ENCODE peak calls at places on chromosomes 16 and 17, in four cellular contexts. One of them, this sample, is unnamed.

GRCh38 chr17:49853470-49854015 is 5.7 kb upstream of the TAC4 start:
- DNase-seq in IMR-90: no peak
- DNase-seq in cardiac muscle cell: no peak
- DNase-seq in astrocyte of the spinal cord: no peak
- DNase-seq in this sample: no peak

GRCh38 chr16:68069511-68070248 is 15.5 kb upstream of the NFATC3 start:
- DNase-seq in astrocyte of the spinal cord: no peak
- DNase-seq in IMR-90: no peak
- DNase-seq in cardiac muscle cell: no peak
- DNase-seq in this sample: no peak

GRCh38 chr16:13036600-13036999 is 135.2 kb downstream of the SHISA9 start:
- DNase-seq in astrocyte of the spinal cord: peak
- DNase-seq in cardiac muscle cell: peak
- DNase-seq in IMR-90: peak
- DNase-seq in this sample: peak

GRCh38 chr17:79065105-79065670 is 9.4 kb upstream of the ENGASE start:
- DNase-seq in IMR-90: peak
- DNase-seq in astrocyte of the spinal cord: no peak
- DNase-seq in cardiac muscle cell: peak
- DNase-seq in this sample: peak

GRCh38 chr16:57270221-57271062 is 14.0 kb downstream of the PLLP start:
- DNase-seq in IMR-90: no peak
- DNase-seq in cardiac muscle cell: no peak
- DNase-seq in astrocyte of the spinal cord: no peak
- DNase-seq in this sample: no peak

GRCh38 chr17:75771334-75772281 is 6.6 kb upstream of the GALK1 start:
- DNase-seq in astrocyte of the spinal cord: no peak
- DNase-seq in IMR-90: peak
- DNase-seq in cardiac muscle cell: peak
- DNase-seq in this sample: peak

GRCh38 chr17:27947005-27947406 is 53.8 kb upstream of the LYRM9 start:
- DNase-seq in IMR-90: no peak
- DNase-seq in cardiac muscle cell: no peak
- DNase-seq in astrocyte of the spinal cord: no peak
- DNase-seq in this sample: no peak

GRCh38 chr16:48971571-48972071 is 310.0 kb downstream of the CBLN1 start:
- DNase-seq in IMR-90: no peak
- DNase-seq in cardiac muscle cell: no peak
- DNase-seq in astrocyte of the spinal cord: no peak
- DNase-seq in this sample: no peak

GRCh38 chr17:76545918-76546555 is 6.2 kb downstream of the PRCD start:
- DNase-seq in IMR-90: no peak
- DNase-seq in cardiac muscle cell: no peak
- DNase-seq in astrocyte of the spinal cord: no peak
- DNase-seq in this sample: no peak

GRCh38 chr17:72134560-72135399 is 14.0 kb downstream of the SOX9 start:
- DNase-seq in IMR-90: peak
- DNase-seq in cardiac muscle cell: peak
- DNase-seq in astrocyte of the spinal cord: peak
- DNase-seq in this sample: peak

DNA sequence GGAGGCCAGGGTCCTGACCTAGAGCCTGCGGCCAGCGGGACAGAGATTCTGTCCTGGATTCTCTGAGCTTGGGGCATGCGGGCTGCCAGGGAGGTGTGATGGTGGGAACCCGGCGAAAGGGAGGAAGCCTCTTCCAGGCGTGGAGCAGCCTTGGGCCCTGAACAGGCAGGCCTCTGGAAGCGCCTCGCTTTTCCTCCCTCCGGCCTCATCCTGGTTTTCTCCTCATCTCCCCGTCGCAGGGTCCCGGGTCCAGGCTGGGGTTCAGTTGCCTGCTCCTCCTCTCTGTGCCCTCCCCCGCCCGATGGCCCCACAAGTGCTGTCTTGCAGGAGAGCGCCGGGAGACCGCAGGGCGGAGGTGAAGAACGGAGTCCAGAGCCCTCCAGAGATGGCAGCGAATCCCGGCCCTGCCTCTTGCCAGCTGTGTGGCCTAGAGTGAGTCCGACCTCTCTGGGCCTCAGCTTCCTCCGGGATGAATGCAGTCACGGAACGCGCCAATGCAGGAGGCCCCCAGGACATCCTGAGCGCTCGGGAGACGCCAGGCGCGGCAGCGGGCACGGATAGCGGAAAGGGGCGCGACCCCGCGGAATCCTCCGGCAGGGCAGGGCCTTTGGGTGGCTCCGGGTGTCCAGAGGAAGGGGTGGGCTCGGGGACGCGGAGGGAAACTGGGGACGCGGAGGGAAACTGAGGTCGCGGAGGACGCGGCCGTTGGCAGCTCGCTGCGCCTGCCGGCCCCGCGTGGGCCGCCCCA is 553 bp upstream of the RAB11FIP4 start:
- DNase-seq in astrocyte of the spinal cord: no peak
- DNase-seq in cardiac muscle cell: peak
- DNase-seq in IMR-90: no peak
- DNase-seq in this sample: no peak
- H3K4me3 ChIP-seq in astrocyte of the spinal cord: peak
- H3K4me3 ChIP-seq in cardiac muscle cell: peak
- H3K4me3 ChIP-seq in IMR-90: peak
- H3K4me3 ChIP-seq in this sample: peak

GRCh38 chr16:69428652-69429051 is 4.2 kb downstream of the CYB5B start:
- DNase-seq in IMR-90: no peak
- DNase-seq in cardiac muscle cell: no peak
- DNase-seq in astrocyte of the spinal cord: no peak
- DNase-seq in this sample: no peak

GRCh38 chr16:69423189-69423588 is 1.2 kb upstream of the CYB5B start:
- DNase-seq in cardiac muscle cell: no peak
- DNase-seq in astrocyte of the spinal cord: no peak
- DNase-seq in IMR-90: no peak
- DNase-seq in this sample: no peak

GRCh38 chr16:69424935-69425784 is 741 bp downstream of the CYB5B start:
- DNase-seq in astrocyte of the spinal cord: no peak
- DNase-seq in cardiac muscle cell: no peak
- DNase-seq in IMR-90: no peak
- DNase-seq in this sample: no peak

GRCh38 chr16:69419956-69420355 is 4.5 kb upstream of the CYB5B start:
- DNase-seq in IMR-90: no peak
- DNase-seq in astrocyte of the spinal cord: no peak
- DNase-seq in cardiac muscle cell: no peak
- DNase-seq in this sample: no peak

DNA sequence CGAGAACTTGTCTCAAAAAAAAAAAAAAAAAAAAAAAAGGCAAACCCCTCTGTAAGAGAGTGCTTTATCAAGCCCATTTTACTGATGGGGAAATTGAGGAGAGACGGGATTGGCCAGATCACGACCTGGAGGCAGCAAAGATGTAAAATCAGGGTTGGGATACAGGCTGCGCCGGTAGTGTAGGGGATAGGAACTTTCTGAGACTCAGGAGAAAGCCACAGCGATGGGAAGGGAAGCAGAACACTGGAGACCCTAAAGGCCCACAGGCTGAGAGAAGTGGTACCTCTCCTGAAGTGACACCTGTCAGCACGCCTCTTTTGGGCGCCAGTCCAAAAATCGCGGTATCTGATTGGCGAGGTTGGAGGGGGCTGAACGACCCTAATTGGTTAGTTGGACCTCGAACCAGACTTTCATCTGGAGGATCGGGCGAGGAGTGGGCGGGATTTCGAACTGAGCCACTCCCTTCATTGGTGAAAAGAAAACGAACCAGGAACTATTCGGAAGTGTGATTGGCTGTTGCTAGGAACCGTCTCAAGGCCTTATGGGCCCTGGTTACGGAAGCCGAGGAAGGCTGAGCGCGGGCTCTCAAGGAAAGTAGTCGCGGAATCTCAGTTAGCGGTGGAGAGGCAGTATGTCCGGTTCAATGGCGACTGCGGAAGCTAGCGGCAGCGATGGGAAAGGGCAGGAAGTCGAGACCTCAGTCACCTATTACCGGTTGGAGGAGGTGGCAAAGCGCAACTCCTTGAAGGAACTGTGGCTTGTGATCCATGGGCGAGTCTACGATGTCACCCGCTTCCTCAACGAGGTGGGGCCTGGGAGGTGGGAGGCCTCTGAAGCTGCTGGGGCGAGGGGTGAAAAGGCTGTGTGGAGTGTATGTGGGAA is at the start of gene CYB5B:
- DNase-seq in IMR-90: peak
- DNase-seq in astrocyte of the spinal cord: peak
- DNase-seq in cardiac muscle cell: peak
- DNase-seq in this sample: peak
- TF ChIP-seq CTCF in IMR-90: no peak
- TF ChIP-seq CTCF in astrocyte of the spinal cord: no peak
- TF ChIP-seq CTCF in cardiac muscle cell: no peak
- TF ChIP-seq CTCF in this sample: no peak

GRCh38 chr16:82010649-82011048 is 621 bp downstream of the SDR42E1 start:
- DNase-seq in cardiac muscle cell: no peak
- DNase-seq in IMR-90: no peak
- DNase-seq in astrocyte of the spinal cord: no peak
- DNase-seq in this sample: no peak
- H3K4me3 ChIP-seq in cardiac muscle cell: no peak
- H3K4me3 ChIP-seq in IMR-90: no peak
- H3K4me3 ChIP-seq in astrocyte of the spinal cord: peak
- H3K4me3 ChIP-seq in this sample: no peak

GRCh38 chr17:66276328-66276937 is 26.0 kb upstream of the PRKCA start:
- DNase-seq in cardiac muscle cell: peak
- DNase-seq in IMR-90: peak
- DNase-seq in astrocyte of the spinal cord: peak
- DNase-seq in this sample: peak

GRCh38 chr17:66272699-66273390 is 29.6 kb upstream of the PRKCA start:
- DNase-seq in cardiac muscle cell: peak
- DNase-seq in astrocyte of the spinal cord: peak
- DNase-seq in IMR-90: peak
- DNase-seq in this sample: peak

GRCh38 chr17:66271512-66271911 is 30.9 kb upstream of the PRKCA start:
- DNase-seq in astrocyte of the spinal cord: no peak
- DNase-seq in cardiac muscle cell: no peak
- DNase-seq in IMR-90: no peak
- DNase-seq in this sample: no peak

GRCh38 chr17:66273391-66273722 is 29.1 kb upstream of the PRKCA start:
- DNase-seq in astrocyte of the spinal cord: no peak
- DNase-seq in IMR-90: no peak
- DNase-seq in cardiac muscle cell: no peak
- DNase-seq in this sample: no peak

DNA sequence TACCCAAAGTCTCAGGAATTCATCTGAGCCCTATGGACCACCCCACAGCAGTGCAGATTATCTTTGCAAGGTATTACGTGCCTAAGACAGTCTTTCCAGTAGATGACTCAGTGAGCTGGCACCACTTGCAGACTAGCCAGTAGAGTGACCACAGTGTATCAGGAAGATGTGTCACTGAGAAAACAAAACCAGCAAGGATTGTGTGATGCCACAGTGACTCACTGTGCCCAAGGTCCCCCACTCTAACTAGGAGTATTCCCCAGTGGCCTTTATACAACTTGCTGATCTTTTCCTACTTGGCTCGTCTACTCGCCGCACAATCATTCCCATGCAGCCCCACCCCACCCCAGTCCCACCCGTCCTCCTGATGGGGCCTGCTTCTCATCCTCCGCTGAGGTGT is 26.8 kb upstream of the PRKCA start:
- DNase-seq in cardiac muscle cell: peak
- DNase-seq in astrocyte of the spinal cord: peak
- DNase-seq in IMR-90: peak
- DNase-seq in this sample: peak
- TF ChIP-seq CTCF in cardiac muscle cell: no peak
- TF ChIP-seq CTCF in astrocyte of the spinal cord: no peak
- TF ChIP-seq CTCF in IMR-90: no peak
- TF ChIP-seq CTCF in this sample: no peak

DNA sequence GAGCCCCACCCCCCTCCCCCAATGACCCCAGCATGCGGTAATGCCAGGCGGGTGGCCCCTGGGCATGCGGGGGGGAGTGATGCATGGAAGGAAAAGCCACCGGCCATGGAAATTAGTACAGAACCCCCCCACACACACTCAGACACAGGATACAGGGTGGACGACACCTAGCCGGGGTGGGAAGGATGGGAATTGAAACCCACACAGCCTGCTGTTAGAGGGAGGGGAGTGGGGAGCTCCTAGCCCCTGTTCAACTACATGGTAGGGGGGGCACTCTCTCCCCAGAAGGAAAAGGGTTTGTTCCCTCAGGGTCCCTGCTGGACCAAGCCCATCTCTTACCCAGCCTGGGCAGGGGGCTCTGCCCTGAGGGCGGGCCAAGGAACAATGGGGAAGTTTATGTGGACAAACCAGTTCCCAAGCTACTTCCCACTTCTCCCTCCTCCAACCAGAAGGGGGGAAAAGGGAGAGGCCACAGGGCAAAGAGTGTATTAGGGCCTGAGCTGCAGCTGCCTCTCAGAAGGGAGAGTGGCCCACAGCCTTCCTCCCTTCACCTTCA is 5.2 kb downstream of the TMUB2 start:
- DNase-seq in astrocyte of the spinal cord: no peak
- DNase-seq in IMR-90: no peak
- DNase-seq in cardiac muscle cell: no peak
- DNase-seq in this sample: no peak
- H3K4me3 ChIP-seq in astrocyte of the spinal cord: no peak
- H3K4me3 ChIP-seq in IMR-90: no peak
- H3K4me3 ChIP-seq in cardiac muscle cell: no peak
- H3K4me3 ChIP-seq in this sample: no peak

This sample was measured in fibroblast of pulmonary artery.